ENCODE peak calls at places on chromosomes 4 and X, in seven cellular contexts. V is upper lobe of left lung, L is smooth muscle cell of the brain vasculature, A is Caki2, Y is caudate nucleus, N is left lung, B is omental fat pad. P is an unnamed sample.

GRCh38 chr4:13430834-13431568 is 53.1 kb downstream of the RAB28 start:
- DNase-seq in V (no peak), B (no peak), N (peak; percentile 14), A (no peak), Y (no peak), L (no peak), P (peak; percentile 20)

GRCh38 chrX:33923262-33923661 is 208.9 kb downstream of the FAM47A start:
- DNase-seq in A (no peak), B (no peak), L (no peak), V (no peak), N (no peak), Y (no peak), P (no peak)

GRCh38 chrX:154458116-154458953 is at the start of gene PLXNA3:
- DNase-seq in A (no peak), V (peak; percentile 94), L (no peak), Y (no peak), B (no peak), N (peak; percentile 83), P (peak; percentile 21)

GRCh38 chrX:77597090-77597489 is 149.9 kb downstream of the FGF16 start:
- DNase-seq in V (no peak), L (peak; percentile 2), Y (no peak), N (no peak), A (peak; percentile 12), B (no peak), P (peak; percentile 24)

GRCh38 chr4:183492791-183493221 is 12.1 kb upstream of the ING2 start:
- DNase-seq in N (no peak), Y (no peak), B (no peak), L (no peak), V (no peak), A (peak; percentile 8), P (no peak)

GRCh38 chrX:122475306-122475705 is 708.8 kb upstream of the GRIA3 start:
- DNase-seq in B (no peak), V (no peak), L (no peak), A (no peak), Y (no peak), N (no peak), P (no peak)

GRCh38 chr4:1474126-1475090 is 68.2 kb upstream of the NKX1-1 start:
- DNase-seq in V (peak; percentile 30), A (no peak), Y (no peak), B (no peak), N (no peak), L (no peak), P (no peak)

GRCh38 chr4:158769175-158769831 is 477 bp downstream of the FNIP2 start:
- DNase-seq in A (peak; percentile 36), V (peak; percentile 91), B (no peak), N (peak; percentile 89), L (no peak), Y (peak; percentile 35), P (peak; percentile 35)

GRCh38 chr4:137961051-137961438 is 281.1 kb downstream of the SLC7A11 start:
- DNase-seq in B (peak; percentile 27), N (no peak), V (no peak), L (no peak), A (no peak), Y (no peak), P (no peak)

GRCh38 chrX:10617964-10618342 is 2.4 kb downstream of the MID1 start:
- DNase-seq in A (peak; percentile 61), Y (no peak), L (no peak), N (no peak), B (no peak), V (no peak), P (peak; percentile 55)

GRCh38 chrX:78139160-78140123 is at the start of gene TAF9B:
- DNase-seq in V (peak; percentile 94), A (peak; percentile 83), N (peak; percentile 94), L (peak; percentile 54), Y (peak; percentile 51), B (no peak), P (peak; percentile 81)

GRCh38 chrX:11352296-11352741 is 59.1 kb downstream of the AMELX start:
- DNase-seq in L (no peak), Y (no peak), N (no peak), V (no peak), B (no peak), A (no peak), P (no peak)

GRCh38 chrX:129726307-129727111 is 12.3 kb upstream of the XPNPEP2 start:
- DNase-seq in B (peak; percentile 60), L (no peak), N (no peak), V (no peak), A (peak; percentile 41), Y (peak; percentile 39), P (peak; percentile 46)

GRCh38 chr4:153465583-153465921 is 608 bp upstream of the TMEM131L start:
- DNase-seq in L (no peak), V (peak; percentile 89), B (no peak), Y (no peak), N (peak; percentile 83), A (no peak), P (peak; percentile 17)

GRCh38 chr4:133146574-133147198 is 2.4 kb upstream of the PCDH10 start:
- DNase-seq in A (peak; percentile 60), N (peak; percentile 62), L (no peak), V (peak; percentile 52), Y (peak; percentile 66), B (no peak), P (peak; percentile 49)

GRCh38 chr4:123838426-123838825 is 441.8 kb downstream of the SPRY1 start:
- DNase-seq in L (no peak), B (no peak), V (no peak), N (no peak), Y (no peak), A (no peak), P (no peak)

GRCh38 chrX:24659646-24660045 is 12.5 kb upstream of the PCYT1B start:
- DNase-seq in N (no peak), Y (no peak), A (no peak), B (no peak), V (no peak), L (no peak), P (no peak)

GRCh38 chr4:24003926-24004325 is 114.1 kb upstream of the PPARGC1A start:
- DNase-seq in L (no peak), N (no peak), A (no peak), B (no peak), V (no peak), Y (no peak), P (no peak)

P was measured in ACHN.